ENCODE peak calls at places on chromosome 4, in four cellular contexts. N is stimulated activated CD8-positive, alpha-beta memory T cell treated with anti-CD3 and anti-CD28 coated beads, Interleukin-15, amount 100 ng/mL, for 4 hours; G is cardiac fibroblast; D is activated T-helper 1 cell treated with Interleukin-2 at 50 U/mL for 16 hours. B is an unnamed sample.

GRCh38 chr4:123488916-123489315 is 92.3 kb downstream of the SPRY1 start:
- DNase-seq in D (no peak), N (no peak), G (peak; percentile 92), B (peak; percentile 45)

GRCh38 chr4:101349346-101350064 is 2.2 kb upstream of the PPP3CA start:
- DNase-seq in D (no peak), G (no peak), N (no peak), B (no peak)

GRCh38 chr4:115596265-115597001 is 483.0 kb upstream of the NDST4 start:
- DNase-seq in D (no peak), N (no peak), G (no peak), B (no peak)

GRCh38 chr4:52299120-52299519 is 248.0 kb downstream of the SPATA18 start:
- DNase-seq in G (no peak), N (no peak), D (no peak), B (no peak)

GRCh38 chr4:119082661-119083060 is 53.0 kb upstream of the MYOZ2 start:
- DNase-seq in N (no peak), G (no peak), D (no peak), B (no peak)

GRCh38 chr4:76782837-76783236 is 115.1 kb downstream of the SOWAHB start:
- DNase-seq in G (peak; percentile 91), N (no peak), D (no peak), B (peak; percentile 75)

GRCh38 chr4:127505203-127505602 is 127.6 kb upstream of the INTU start:
- DNase-seq in D (no peak), G (peak; percentile 65), N (no peak), B (no peak)

GRCh38 chr4:185833055-185833598 is 21.1 kb upstream of the SORBS2 start:
- DNase-seq in G (peak; percentile 59), D (no peak), N (no peak), B (peak; percentile 78)

GRCh38 chr4:76548704-76549103 is 113.7 kb downstream of the SHROOM3 start:
- DNase-seq in G (no peak), N (no peak), D (no peak), B (no peak)

GRCh38 chr4:123602007-123602406 is 205.4 kb downstream of the SPRY1 start:
- DNase-seq in N (no peak), G (no peak), D (no peak), B (no peak)

GRCh38 chr4:84937381-84937977 is 29.0 kb downstream of the WDFY3 start:
- DNase-seq in D (no peak), G (peak; percentile 18), N (no peak), B (no peak)

GRCh38 chr4:23366207-23366906 is 523.5 kb downstream of the PPARGC1A start:
- DNase-seq in D (no peak), N (no peak), G (no peak), B (no peak)

GRCh38 chr4:139740531-139741041 is 75.0 kb downstream of the MGST2 start:
- DNase-seq in D (no peak), G (peak; percentile 94), N (no peak), B (no peak)

B was measured in RCC 7860.